ENCODE peak calls at places on chromosomes 1 and 21, in four cellular contexts. Y, O, H and P are unnamed samples.

GRCh38 chr21:37551406-37552355 is 185.1 kb downstream of the DYRK1A start:
- DNase-seq in Y (peak; percentile 76), O (no peak), H (peak; percentile 59), P (no peak)

GRCh38 chr1:19682257-19682656 is 17.6 kb downstream of the HTR6 start:
- DNase-seq in Y (no peak), O (no peak), H (no peak), P (no peak)

GRCh38 chr1:38041941-38042834 is 4.4 kb downstream of the POU3F1 start:
- DNase-seq in Y (no peak), O (no peak), H (no peak), P (no peak)

GRCh38 chr1:19430121-19431068 is 54.9 kb downstream of the CAPZB start:
- DNase-seq in Y (peak; percentile 70), O (no peak), H (peak; percentile 61), P (no peak)

GRCh38 chr1:156547434-156547833 is 24.9 kb downstream of the IQGAP3 start:
- DNase-seq in Y (peak; percentile 3), O (no peak), H (no peak), P (no peak)

GRCh38 chr1:67019600-67020136 is 34.3 kb downstream of the SLC35D1 start:
- DNase-seq in Y (no peak), O (no peak), H (no peak), P (peak; percentile 13)

GRCh38 chr1:25692560-25692959 is 76.0 kb downstream of the MAN1C1 start:
- DNase-seq in Y (no peak), O (no peak), H (no peak), P (no peak)

GRCh38 chr1:70537788-70538187 is 126.7 kb downstream of the CTH start:
- DNase-seq in Y (no peak), O (no peak), H (no peak), P (no peak)

GRCh38 chr1:62336638-62337534 is 17.7 kb upstream of the KANK4 start:
- DNase-seq in Y (no peak), O (no peak), H (no peak), P (no peak)

GRCh38 chr21:35204850-35205564 is 155.9 kb upstream of the RUNX1 start:
- DNase-seq in Y (peak; percentile 89), O (no peak), H (peak; percentile 66), P (no peak)

GRCh38 chr1:200873671-200874397 is 1.1 kb downstream of the GPR25 start:
- DNase-seq in Y (peak; percentile 50), O (no peak), H (peak; percentile 27), P (no peak)

GRCh38 chr1:184404727-184405027 is 17.8 kb downstream of the C1orf21 start:
- DNase-seq in Y (no peak), O (no peak), H (no peak), P (no peak)

GRCh38 chr1:110188116-110188618 is 21.9 kb upstream of the KCNC4 start:
- DNase-seq in Y (peak; percentile 71), O (no peak), H (no peak), P (no peak)

GRCh38 chr1:25743164-25744139 is 56.5 kb upstream of the SELENON start:
- DNase-seq in Y (peak; percentile 97), O (no peak), H (peak; percentile 67), P (no peak)

GRCh38 chr1:58699011-58699762 is 675 bp downstream of the MYSM1 start:
- DNase-seq in Y (no peak), O (no peak), H (no peak), P (no peak)

GRCh38 chr1:56576880-56577858 is 2.2 kb downstream of the PLPP3 start:
- DNase-seq in Y (no peak), O (no peak), H (no peak), P (no peak)

GRCh38 chr1:84078108-84078823 is 65.8 kb upstream of the PRKACB start:
- DNase-seq in Y (peak; percentile 77), O (no peak), H (no peak), P (no peak)

GRCh38 chr1:117559985-117560384 is 45.9 kb upstream of the TENT5C start:
- DNase-seq in Y (no peak), O (no peak), H (no peak), P (no peak)

GRCh38 chr1:208093046-208093445 is 151.1 kb downstream of the PLXNA2 start:
- DNase-seq in Y (no peak), O (no peak), H (no peak), P (no peak)

GRCh38 chr1:147236959-147237791 is 5.3 kb upstream of the CHD1L start:
- DNase-seq in Y (no peak), O (no peak), H (no peak), P (no peak)

GRCh38 chr1:214224605-214225354 is 56.2 kb upstream of the SMYD2 start:
- DNase-seq in Y (no peak), O (no peak), H (no peak), P (no peak)

GRCh38 chr1:38135621-38136414 is 89.2 kb upstream of the POU3F1 start:
- DNase-seq in Y (no peak), O (no peak), H (no peak), P (no peak)

GRCh38 chr1:17630048-17630830 is 90.7 kb downstream of the ARHGEF10L start:
- DNase-seq in Y (peak; percentile 87), O (no peak), H (peak; percentile 67), P (no peak)

GRCh38 chr1:161721738-161722343 is 497 bp downstream of the FCRLB start:
- DNase-seq in Y (no peak), O (no peak), H (no peak), P (peak; percentile 65)

GRCh38 chr1:175094626-175095025 is 27.0 kb downstream of the TNN start:
- DNase-seq in Y (no peak), O (no peak), H (no peak), P (no peak)

GRCh38 chr1:103107696-103108524 is at the start of gene COL11A1:
- DNase-seq in Y (no peak), O (no peak), H (no peak), P (no peak)

GRCh38 chr1:966135-966602 is at the start of gene PLEKHN1:
- DNase-seq in Y (no peak), O (no peak), H (peak; percentile 44), P (no peak)

DNA sequence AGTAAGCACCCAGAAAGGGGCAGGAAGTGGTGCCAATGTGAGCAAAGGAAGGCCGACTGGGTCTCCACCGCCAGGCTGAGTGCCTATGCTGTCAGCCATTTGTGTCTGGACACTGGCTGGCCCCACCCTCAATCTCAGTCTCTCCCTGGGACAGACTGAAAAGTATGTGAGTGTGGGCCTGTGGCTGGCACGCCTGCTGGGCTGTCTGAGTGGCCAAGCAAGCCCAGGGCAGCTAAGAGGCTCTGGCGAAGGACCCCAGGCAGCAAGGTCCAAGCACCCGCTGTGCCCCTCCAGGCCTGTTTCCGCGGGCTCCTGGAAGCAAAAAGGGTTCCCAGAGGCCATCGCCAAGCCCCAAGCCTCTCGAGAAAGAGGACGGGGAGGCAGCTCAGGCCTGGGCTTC is 93.3 kb upstream of the VAMP3 start:
- DNase-seq in Y (no peak), O (no peak), H (no peak), P (no peak)
- H3K4me3 ChIP-seq in Y (no peak overlapping the region), O (no peak overlapping the region), H (no peak overlapping the region), P (no peak overlapping the region)

GRCh38 chr1:231584117-231584516 is 42.5 kb upstream of the DISC1 start:
- DNase-seq in Y (no peak), O (no peak), H (no peak), P (no peak)
- TF ChIP-seq CTCF in Y (no peak), O (peak; percentile 36), H (no peak), P (peak; percentile 41)

GRCh38 chr1:6446665-6447015 is 19.3 kb downstream of the TNFRSF25 start:
- DNase-seq in Y (no peak), O (no peak), H (no peak), P (no peak)

GRCh38 chr1:6447818-6448748 is 17.9 kb downstream of the TNFRSF25 start:
- DNase-seq in Y (no peak), O (no peak), H (no peak), P (no peak)

GRCh38 chr1:6448749-6449631 is 17.0 kb downstream of the TNFRSF25 start:
- DNase-seq in Y (no peak), O (no peak), H (no peak), P (no peak)

GRCh38 chr1:6445062-6445763 is 20.6 kb downstream of the ESPN start:
- DNase-seq in Y (no peak), O (no peak), H (peak; percentile 62), P (no peak)

DNA sequence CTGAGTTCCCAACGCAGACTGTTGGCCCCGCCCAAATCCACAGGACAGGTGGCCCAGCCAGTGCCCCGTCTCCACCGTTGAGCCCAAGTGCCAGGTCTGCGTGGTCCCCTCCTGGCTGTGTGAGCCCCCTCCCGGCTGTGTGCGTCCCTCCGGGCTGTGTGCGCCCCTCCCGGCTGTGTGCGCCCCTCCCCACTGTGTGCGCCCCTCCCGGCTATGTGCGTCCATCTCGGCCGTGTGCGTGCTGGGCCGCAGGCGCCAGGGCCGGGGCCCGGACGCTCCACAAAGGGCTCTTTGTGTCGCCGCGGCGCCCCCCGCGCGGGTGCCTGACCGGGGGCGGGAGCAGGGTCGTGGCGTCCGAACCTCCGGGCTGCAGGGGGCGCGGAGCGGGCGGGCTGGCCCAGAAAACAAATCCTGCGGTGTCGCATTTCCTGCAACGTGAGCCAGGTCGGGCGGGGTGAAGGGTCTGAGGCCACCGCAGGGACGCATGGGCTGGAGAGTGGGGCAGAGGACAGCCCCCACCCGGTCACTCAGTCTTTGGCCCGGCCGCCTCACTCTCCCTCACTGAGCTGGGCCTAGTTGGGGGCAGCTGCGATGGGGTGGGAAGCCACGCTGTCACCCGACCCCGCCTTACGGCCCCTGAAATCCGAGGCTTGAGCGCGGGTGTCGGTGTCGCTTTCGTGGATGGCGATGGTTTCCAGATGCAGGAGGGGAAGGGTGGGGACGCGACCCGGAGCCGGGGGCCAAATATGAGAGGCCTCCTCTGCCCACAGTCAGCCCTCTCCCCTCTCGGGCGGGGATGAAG is 18.8 kb downstream of the TNFRSF25 start:
- DNase-seq in Y (no peak), O (no peak), H (no peak), P (no peak)
- H3K4me3 ChIP-seq in Y (peak overlapping the region; percentile 17), O (no peak overlapping the region), H (no peak overlapping the region), P (no peak overlapping the region)

GRCh38 chr1:20710450-20711284 is 7.1 kb downstream of the KIF17 start:
- DNase-seq in Y (no peak), O (no peak), H (no peak), P (no peak)

GRCh38 chr1:20709868-20710267 is 7.9 kb downstream of the KIF17 start:
- DNase-seq in Y (no peak), O (no peak), H (no peak), P (no peak)

GRCh38 chr1:20713440-20713839 is 4.4 kb downstream of the KIF17 start:
- DNase-seq in Y (no peak), O (no peak), H (no peak), P (no peak)

GRCh38 chr1:20712210-20712577 is 5.6 kb downstream of the KIF17 start:
- DNase-seq in Y (no peak), O (no peak), H (no peak), P (no peak)

GRCh38 chr1:20711285-20712209 is 6.3 kb downstream of the KIF17 start:
- DNase-seq in Y (no peak), O (no peak), H (no peak), P (no peak)
- TF ChIP-seq CTCF in Y (no peak), O (no peak), H (no peak), P (peak; percentile 24)

DNA sequence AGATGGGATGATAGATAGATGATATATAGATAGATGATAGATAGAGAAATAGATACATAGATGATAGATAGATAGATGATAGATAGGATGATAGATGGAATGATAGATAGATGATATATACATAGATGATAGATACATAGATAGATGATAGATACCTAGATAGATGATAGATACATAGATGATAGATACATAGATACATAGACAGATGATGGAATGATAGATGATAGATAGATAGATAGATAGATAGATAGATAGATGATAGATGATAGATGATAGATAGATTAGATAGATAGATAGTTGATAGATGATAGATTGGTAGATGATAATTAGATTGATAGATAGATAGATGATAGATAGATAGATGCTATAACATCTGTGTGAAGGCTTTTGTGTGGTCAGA is 201.7 kb upstream of the RAB4A start:
- DNase-seq in Y (no peak), O (no peak), H (no peak), P (no peak)
- H3K4me3 ChIP-seq in Y (no peak overlapping the region), O (no peak overlapping the region), H (no peak overlapping the region), P (no peak overlapping the region)